ENCODE peak calls at places on chromosomes 13 and 19, in five cellular contexts. A is left kidney, Z is foreskin fibroblast, I is T-helper 1 cell, V is aorta. F is an unnamed sample.

GRCh38 chr19:38706792-38707511 is 37.3 kb downstream of the CAPN12 start:
- DNase-seq in A (no peak), Z (peak), I (no peak), V (no peak), F (no peak)

GRCh38 chr13:89153941-89154340 is 1482.8 kb downstream of the SLITRK5 start:
- DNase-seq in A (no peak), Z (no peak), I (no peak), V (no peak), F (no peak)

GRCh38 chr13:112454648-112455334 is 78.6 kb downstream of the SPACA7 start:
- DNase-seq in A (no peak), Z (no peak), I (no peak), V (no peak), F (no peak)

GRCh38 chr19:1584500-1585242 is 8.0 kb downstream of the MBD3 start:
- DNase-seq in A (no peak), Z (no peak), I (no peak), V (no peak), F (no peak)

GRCh38 chr13:32669030-32669646 is 82.9 kb downstream of the PDS5B start:
- DNase-seq in A (peak), Z (peak), I (no peak), V (no peak), F (no peak)

GRCh38 chr19:277581-278165 is 13.5 kb downstream of the PLPP2 start:
- DNase-seq in A (peak), Z (peak), I (no peak), V (no peak), F (no peak)

GRCh38 chr13:51420681-51421476 is 32.0 kb downstream of the INTS6 start:
- DNase-seq in A (no peak), Z (no peak), I (no peak), V (no peak), F (no peak)

GRCh38 chr13:113001251-113002140 is 32.5 kb downstream of the MCF2L start:
- DNase-seq in A (peak), Z (peak), I (no peak), V (no peak), F (no peak)

GRCh38 chr19:55454787-55455243 is 6.6 kb downstream of the ISOC2 start:
- DNase-seq in A (peak), Z (peak), I (no peak), V (no peak), F (peak)

GRCh38 chr19:39470724-39471339 is 9.8 kb upstream of the TIMM50 start:
- DNase-seq in A (no peak), Z (peak), I (no peak), V (no peak), F (no peak)

GRCh38 chr13:23656637-23657036 is 86.4 kb downstream of the TNFRSF19 start:
- DNase-seq in A (peak), Z (peak), I (no peak), V (no peak), F (no peak)

GRCh38 chr19:8149261-8150094 is at the start of gene FBN3:
- DNase-seq in A (peak), Z (no peak), I (no peak), V (no peak), F (no peak)

GRCh38 chr19:41758846-41759245 is 3.5 kb downstream of the CEACAM6 start:
- DNase-seq in A (no peak), Z (no peak), I (no peak), V (no peak), F (no peak)

GRCh38 chr19:33811736-33812387 is 15.2 kb downstream of the KCTD15 start:
- DNase-seq in A (no peak), Z (peak), I (no peak), V (no peak), F (no peak)

GRCh38 chr19:10112037-10112751 is 701 bp downstream of the P2RY11 start:
- DNase-seq in A (no peak), Z (peak), I (no peak), V (no peak), F (peak)

GRCh38 chr13:51585234-51585672 is 991 bp downstream of the WDFY2 start:
- DNase-seq in A (peak), Z (peak), I (no peak), V (no peak), F (no peak)

GRCh38 chr19:16066611-16067104 is 9.6 kb upstream of the TPM4 start:
- DNase-seq in A (no peak), Z (peak), I (no peak), V (peak), F (peak)

GRCh38 chr19:49869484-49870308 is 2.3 kb upstream of the PNKP start:
- DNase-seq in A (peak), Z (peak), I (peak), V (peak), F (peak)

GRCh38 chr13:111249637-111250360 is 70.6 kb upstream of the TEX29 start:
- DNase-seq in A (no peak), Z (no peak), I (no peak), V (no peak), F (no peak)

GRCh38 chr19:16579381-16579780 is 7.2 kb upstream of the SLC35E1 start:
- DNase-seq in A (no peak), Z (no peak), I (no peak), V (no peak), F (no peak)

GRCh38 chr13:79246575-79246949 is 159.5 kb downstream of the RBM26 start:
- DNase-seq in A (no peak), Z (no peak), I (no peak), V (no peak), F (no peak)

GRCh38 chr13:30892966-30893365 is 13.1 kb upstream of the MEDAG start:
- DNase-seq in A (peak), Z (peak), I (no peak), V (peak), F (no peak)

GRCh38 chr13:113758651-113759524 is at the start of gene TMEM255B:
- DNase-seq in A (peak), Z (peak), I (peak), V (peak), F (peak)

GRCh38 chr13:27088619-27089018 is 83.0 kb downstream of the USP12 start:
- DNase-seq in A (no peak), Z (no peak), I (no peak), V (no peak), F (no peak)

GRCh38 chr19:14073925-14074838 is 1.6 kb downstream of the MISP3 start:
- DNase-seq in A (peak), Z (peak), I (no peak), V (no peak), F (no peak)

GRCh38 chr19:41530761-41531301 is 45.1 kb upstream of the CEACAM21 start:
- DNase-seq in A (no peak), Z (peak), I (no peak), V (no peak), F (no peak)

GRCh38 chr13:45441633-45442032 is 23.1 kb upstream of the COG3 start:
- DNase-seq in A (no peak), Z (peak), I (no peak), V (no peak), F (no peak)

F was measured in effector CD4-positive, alpha-beta T cell.